ENCODE peak calls at places on chromosomes 2 and 18, in six cellular contexts. J is aorta, C is foreskin keratinocyte, N is sciatic nerve, T is heart left ventricle, S is pancreas. Q is an unnamed sample.

GRCh38 chr2:159111346-159111922 is 143.0 kb downstream of the TANC1 start:
- ATAC-seq in J (no peak), C (peak; percentile 57), N (peak; percentile 39), T (peak; percentile 85), S (peak; percentile 23), Q (no peak)

GRCh38 chr2:47226124-47227040 is 71.3 kb upstream of the STPG4 start:
- ATAC-seq in J (no peak), C (no peak), N (no peak), T (no peak), S (peak; percentile 74), Q (no peak)

GRCh38 chr2:237072067-237072931 is 13.4 kb upstream of the COPS8 start:
- ATAC-seq in J (peak; percentile 85), C (peak; percentile 59), N (peak; percentile 80), T (peak; percentile 55), S (peak; percentile 87), Q (peak; percentile 73)

GRCh38 chr2:222176890-222177289 is 121.9 kb downstream of the PAX3 start:
- ATAC-seq in J (no peak), C (no peak), N (no peak), T (no peak), S (no peak), Q (no peak)

GRCh38 chr2:109466674-109467575 is 146.8 kb downstream of the SEPTIN10 start:
- ATAC-seq in J (no peak), C (peak; percentile 50), N (no peak), T (peak; percentile 53), S (no peak), Q (peak; percentile 33)

GRCh38 chr2:169683425-169684134 is 10.6 kb downstream of the CFAP210 start:
- ATAC-seq in J (no peak), C (peak; percentile 13), N (no peak), T (no peak), S (no peak), Q (no peak)

GRCh38 chr2:38602136-38602731 is 494 bp downstream of the HNRNPLL start:
- ATAC-seq in J (peak; percentile 39), C (peak; percentile 35), N (no peak), T (no peak), S (peak; percentile 22), Q (peak; percentile 19)

GRCh38 chr2:47019532-47019931 is 103.9 kb upstream of the MCFD2 start:
- ATAC-seq in J (no peak), C (no peak), N (no peak), T (peak; percentile 40), S (no peak), Q (no peak)

GRCh38 chr2:163606878-163607277 is 128.9 kb downstream of the FIGN start:
- ATAC-seq in J (no peak), C (no peak), N (no peak), T (no peak), S (peak; percentile 29), Q (no peak)

GRCh38 chr2:233234264-233234663 is 17.2 kb upstream of the ATG16L1 start:
- ATAC-seq in J (no peak), C (no peak), N (no peak), T (no peak), S (no peak), Q (no peak)

GRCh38 chr2:217784996-217785543 is 217.7 kb downstream of the TNS1 start:
- ATAC-seq in J (peak; percentile 3), C (peak; percentile 31), N (peak; percentile 42), T (peak; percentile 12), S (peak; percentile 3), Q (peak; percentile 6)

GRCh38 chr18:48036191-48036590 is 105.7 kb upstream of the SMAD2 start:
- ATAC-seq in J (no peak), C (no peak), N (peak; percentile 24), T (no peak), S (no peak), Q (peak; percentile 36)

GRCh38 chr2:102664439-102665042 is 45.2 kb downstream of the SLC9A2 start:
- ATAC-seq in J (no peak), C (peak; percentile 99), N (no peak), T (no peak), S (no peak), Q (peak; percentile 100)

GRCh38 chr2:53181759-53182158 is 585.8 kb upstream of the CHAC2 start:
- ATAC-seq in J (no peak), C (no peak), N (no peak), T (no peak), S (peak; percentile 10), Q (no peak)

GRCh38 chr18:79819064-79819725 is 21.5 kb downstream of the KCNG2 start:
- ATAC-seq in J (no peak), C (no peak), N (peak; percentile 14), T (no peak), S (no peak), Q (peak; percentile 12)

GRCh38 chr2:162890690-162891311 is 52.2 kb upstream of the KCNH7 start:
- ATAC-seq in J (no peak), C (peak; percentile 86), N (no peak), T (no peak), S (peak; percentile 78), Q (no peak)

GRCh38 chr2:86760371-86760770 is 30.3 kb downstream of the CD8A start:
- ATAC-seq in J (no peak), C (no peak), N (no peak), T (no peak), S (no peak), Q (no peak)

GRCh38 chr2:114346658-114347057 is 95.8 kb upstream of the DPP10 start:
- ATAC-seq in J (peak; percentile 56), C (no peak), N (no peak), T (no peak), S (no peak), Q (no peak)

Q was measured in esophagus mucosa.